ENCODE peak calls at places on chromosomes 3 and 15, in four cellular contexts. O, U, W and R are unnamed samples.

GRCh38 chr3:26989042-26989441 is 366.5 kb downstream of the LRRC3B start:
- DNase-seq in W (no peak), O (no peak), U (no peak), R (no peak)

GRCh38 chr3:14598143-14598569 is 53.4 kb upstream of the CCDC174 start:
- DNase-seq in W (peak; percentile 52), O (peak; percentile 47), U (peak; percentile 15), R (peak; percentile 33)

GRCh38 chr15:70474367-70474681 is 289.0 kb downstream of the UACA start:
- DNase-seq in U (no peak), O (no peak), W (no peak), R (no peak)

GRCh38 chr3:196941846-196942225 is 492 bp downstream of the NCBP2 start:
- DNase-seq in W (peak; percentile 81), O (peak; percentile 71), U (peak; percentile 54), R (peak; percentile 57)

GRCh38 chr15:66946578-66947164 is 118.7 kb upstream of the SMAD3 start:
- DNase-seq in O (peak; percentile 63), W (peak; percentile 80), U (peak; percentile 69), R (peak; percentile 65)

GRCh38 chr3:196970547-196971093 is 2.0 kb upstream of the PIGZ start:
- DNase-seq in O (no peak), W (no peak), U (no peak), R (no peak)

GRCh38 chr3:60080648-60081047 is 1030.8 kb upstream of the CFAP20DC start:
- DNase-seq in O (no peak), W (no peak), U (no peak), R (no peak)

GRCh38 chr3:191593486-191593885 is 132.5 kb downstream of the PYDC2 start:
- DNase-seq in W (no peak), U (no peak), O (no peak), R (no peak)

GRCh38 chr3:57998366-57999283 is 9.6 kb upstream of the FLNB start:
- DNase-seq in W (no peak), U (no peak), O (no peak), R (no peak)

GRCh38 chr3:15148614-15149013 is 49.7 kb upstream of the RBSN start:
- DNase-seq in O (no peak), W (no peak), U (no peak), R (no peak)

GRCh38 chr15:29566914-29567313 is 255.4 kb downstream of the TJP1 start:
- DNase-seq in O (no peak), W (no peak), U (no peak), R (no peak)

GRCh38 chr3:71189480-71189879 is 394.0 kb downstream of the FOXP1 start:
- DNase-seq in U (no peak), W (no peak), O (no peak), R (no peak)

GRCh38 chr15:100107151-100107550 is 234.6 kb downstream of the ADAMTS17 start:
- DNase-seq in O (no peak), U (no peak), W (no peak), R (no peak)

GRCh38 chr15:73924258-73924921 is 1.9 kb upstream of the LOXL1 start:
- DNase-seq in U (no peak), O (no peak), W (peak; percentile 94), R (peak; percentile 62)

GRCh38 chr3:165983284-165983683 is 146.1 kb upstream of the BCHE start:
- DNase-seq in W (no peak), O (no peak), U (no peak), R (no peak)

GRCh38 chr3:190032924-190033323 is 87.8 kb downstream of the P3H2 start:
- DNase-seq in O (no peak), U (no peak), W (no peak), R (no peak)

GRCh38 chr3:135895734-135896121 is 69.8 kb upstream of the PPP2R3A start:
- DNase-seq in W (peak; percentile 37), O (no peak), U (no peak), R (no peak)

GRCh38 chr3:77189684-77190083 is 149.8 kb downstream of the ROBO2 start:
- DNase-seq in O (no peak), U (no peak), W (no peak), R (no peak)

GRCh38 chr3:65935724-65936123 is 103.0 kb downstream of the MAGI1 start:
- DNase-seq in U (no peak), O (no peak), W (no peak), R (no peak)

GRCh38 chr15:48177383-48177874 is 666 bp downstream of the MYEF2 start:
- DNase-seq in W (peak; percentile 68), U (no peak), O (peak; percentile 25), R (no peak)

GRCh38 chr15:92638709-92639365 is 16.7 kb downstream of the FAM174B start:
- DNase-seq in W (no peak), U (no peak), O (no peak), R (no peak)

GRCh38 chr3:179969525-179969924 is 67.2 kb downstream of the PEX5L start:
- DNase-seq in O (no peak), U (no peak), W (peak; percentile 5), R (peak; percentile 76)

GRCh38 chr3:184459355-184459754 is 79.5 kb downstream of the CHRD start:
- DNase-seq in W (no peak), U (no peak), O (no peak), R (no peak)

GRCh38 chr3:157544501-157545139 is 41.4 kb upstream of the VEPH1 start:
- DNase-seq in U (no peak), O (no peak), W (peak; percentile 69), R (no peak)

GRCh38 chr15:93179704-93180103 is 90.7 kb upstream of the RGMA start:
- DNase-seq in U (no peak), W (no peak), O (no peak), R (no peak)

GRCh38 chr15:38035701-38036100 is 101.3 kb downstream of the TMCO5A start:
- DNase-seq in W (no peak), O (no peak), U (no peak), R (no peak)

GRCh38 chr3:193240850-193241706 is at the start of gene PLAAT1:
- DNase-seq in W (peak; percentile 52), O (no peak), U (no peak), R (no peak)

GRCh38 chr15:84023636-84024035 is 211.9 kb upstream of the GOLGA6L4 start:
- DNase-seq in W (peak; percentile 14), U (no peak), O (no peak), R (no peak)